ENCODE peak calls at places on chromosomes 16 and 17, in ten cellular contexts. One of them, this sample, is unnamed.

GRCh38 chr16:48172682-48173081 is 16.9 kb upstream of the ABCC12 start:
- DNase-seq in brain microvascular endothelial cell: no peak
- DNase-seq in GM23338: no peak
- DNase-seq in fibroblast of lung: no peak
- DNase-seq in body of pancreas: no peak
- DNase-seq in breast epithelium: no peak
- DNase-seq in HepG2: peak
- DNase-seq in OCI-LY7: no peak
- DNase-seq in tibial artery: no peak
- DNase-seq in heart left ventricle: no peak
- DNase-seq in this sample: no peak

GRCh38 chr17:9905902-9906301 is 831 bp upstream of the RCVRN start:
- DNase-seq in brain microvascular endothelial cell: no peak
- DNase-seq in GM23338: peak
- DNase-seq in fibroblast of lung: no peak
- DNase-seq in body of pancreas: peak
- DNase-seq in breast epithelium: no peak
- DNase-seq in HepG2: peak
- DNase-seq in OCI-LY7: peak
- DNase-seq in tibial artery: peak
- DNase-seq in heart left ventricle: no peak
- DNase-seq in this sample: no peak

GRCh38 chr16:2163211-2163881 is 7.8 kb downstream of the TRAF7 start:
- DNase-seq in brain microvascular endothelial cell: no peak
- DNase-seq in GM23338: no peak
- DNase-seq in fibroblast of lung: no peak
- DNase-seq in body of pancreas: no peak
- DNase-seq in breast epithelium: peak
- DNase-seq in HepG2: peak
- DNase-seq in OCI-LY7: no peak
- DNase-seq in tibial artery: no peak
- DNase-seq in heart left ventricle: no peak
- DNase-seq in this sample: peak

GRCh38 chr16:89315271-89315670 is 97.8 kb downstream of the ZNF778 start:
- DNase-seq in brain microvascular endothelial cell: no peak
- DNase-seq in GM23338: no peak
- DNase-seq in fibroblast of lung: no peak
- DNase-seq in body of pancreas: no peak
- DNase-seq in breast epithelium: no peak
- DNase-seq in HepG2: no peak
- DNase-seq in OCI-LY7: no peak
- DNase-seq in tibial artery: no peak
- DNase-seq in heart left ventricle: no peak
- DNase-seq in this sample: no peak

GRCh38 chr17:62051053-62051452 is 14.0 kb downstream of the MED13 start:
- DNase-seq in brain microvascular endothelial cell: no peak
- DNase-seq in GM23338: no peak
- DNase-seq in fibroblast of lung: no peak
- DNase-seq in body of pancreas: no peak
- DNase-seq in breast epithelium: no peak
- DNase-seq in HepG2: peak
- DNase-seq in OCI-LY7: no peak
- DNase-seq in tibial artery: no peak
- DNase-seq in heart left ventricle: no peak
- DNase-seq in this sample: no peak

GRCh38 chr17:17749921-17750320 is 68.7 kb downstream of the RAI1 start:
- DNase-seq in brain microvascular endothelial cell: peak
- DNase-seq in GM23338: peak
- DNase-seq in fibroblast of lung: peak
- DNase-seq in body of pancreas: peak
- DNase-seq in breast epithelium: no peak
- DNase-seq in HepG2: peak
- DNase-seq in OCI-LY7: peak
- DNase-seq in tibial artery: no peak
- DNase-seq in heart left ventricle: no peak
- DNase-seq in this sample: no peak

GRCh38 chr16:15483857-15484256 is 49.5 kb downstream of the BMERB1 start:
- DNase-seq in brain microvascular endothelial cell: no peak
- DNase-seq in GM23338: no peak
- DNase-seq in fibroblast of lung: no peak
- DNase-seq in body of pancreas: no peak
- DNase-seq in breast epithelium: no peak
- DNase-seq in HepG2: no peak
- DNase-seq in OCI-LY7: peak
- DNase-seq in tibial artery: no peak
- DNase-seq in heart left ventricle: no peak
- DNase-seq in this sample: no peak

GRCh38 chr17:28365487-28365886 is 488 bp upstream of the SEBOX start:
- DNase-seq in brain microvascular endothelial cell: no peak
- DNase-seq in GM23338: no peak
- DNase-seq in fibroblast of lung: no peak
- DNase-seq in body of pancreas: no peak
- DNase-seq in breast epithelium: no peak
- DNase-seq in HepG2: no peak
- DNase-seq in OCI-LY7: no peak
- DNase-seq in tibial artery: no peak
- DNase-seq in heart left ventricle: no peak
- DNase-seq in this sample: no peak

GRCh38 chr16:7313170-7313569 is 19.5 kb upstream of the RBFOX1 start:
- DNase-seq in brain microvascular endothelial cell: no peak
- DNase-seq in GM23338: peak
- DNase-seq in fibroblast of lung: no peak
- DNase-seq in body of pancreas: no peak
- DNase-seq in breast epithelium: no peak
- DNase-seq in HepG2: peak
- DNase-seq in OCI-LY7: peak
- DNase-seq in tibial artery: no peak
- DNase-seq in heart left ventricle: no peak
- DNase-seq in this sample: no peak

GRCh38 chr16:31305219-31305618 is 45.4 kb downstream of the ITGAM start:
- DNase-seq in brain microvascular endothelial cell: no peak
- DNase-seq in GM23338: no peak
- DNase-seq in fibroblast of lung: no peak
- DNase-seq in body of pancreas: no peak
- DNase-seq in breast epithelium: no peak
- DNase-seq in HepG2: no peak
- DNase-seq in OCI-LY7: no peak
- DNase-seq in tibial artery: no peak
- DNase-seq in heart left ventricle: no peak
- DNase-seq in this sample: no peak

GRCh38 chr17:33292981-33293867 is at the start of gene ASIC2:
- DNase-seq in brain microvascular endothelial cell: no peak
- DNase-seq in GM23338: peak
- DNase-seq in fibroblast of lung: no peak
- DNase-seq in body of pancreas: peak
- DNase-seq in breast epithelium: no peak
- DNase-seq in HepG2: no peak
- DNase-seq in OCI-LY7: no peak
- DNase-seq in tibial artery: peak
- DNase-seq in heart left ventricle: no peak
- DNase-seq in this sample: peak

GRCh38 chr17:80504671-80505413 is 28.4 kb upstream of the NPTX1 start:
- DNase-seq in brain microvascular endothelial cell: peak
- DNase-seq in GM23338: no peak
- DNase-seq in fibroblast of lung: no peak
- DNase-seq in body of pancreas: no peak
- DNase-seq in breast epithelium: no peak
- DNase-seq in HepG2: no peak
- DNase-seq in OCI-LY7: peak
- DNase-seq in tibial artery: no peak
- DNase-seq in heart left ventricle: no peak
- DNase-seq in this sample: no peak
- H3K27ac ChIP-seq in brain microvascular endothelial cell: peak
- H3K27ac ChIP-seq in GM23338: no peak
- H3K27ac ChIP-seq in fibroblast of lung: no peak
- H3K27ac ChIP-seq in body of pancreas: no peak
- H3K27ac ChIP-seq in breast epithelium: no peak
- H3K27ac ChIP-seq in HepG2: no peak
- H3K27ac ChIP-seq in OCI-LY7: no peak
- H3K27ac ChIP-seq in tibial artery: no peak
- H3K27ac ChIP-seq in heart left ventricle: no peak
- H3K27ac ChIP-seq in this sample: no peak

GRCh38 chr16:27918755-27919154 is 144.8 kb downstream of the GSG1L start:
- DNase-seq in brain microvascular endothelial cell: no peak
- DNase-seq in GM23338: peak
- DNase-seq in fibroblast of lung: no peak
- DNase-seq in body of pancreas: no peak
- DNase-seq in breast epithelium: no peak
- DNase-seq in HepG2: no peak
- DNase-seq in OCI-LY7: no peak
- DNase-seq in tibial artery: no peak
- DNase-seq in heart left ventricle: no peak
- DNase-seq in this sample: no peak

GRCh38 chr16:27917953-27918352 is 145.6 kb downstream of the GSG1L start:
- DNase-seq in brain microvascular endothelial cell: no peak
- DNase-seq in GM23338: no peak
- DNase-seq in fibroblast of lung: no peak
- DNase-seq in body of pancreas: no peak
- DNase-seq in breast epithelium: no peak
- DNase-seq in HepG2: no peak
- DNase-seq in OCI-LY7: no peak
- DNase-seq in tibial artery: no peak
- DNase-seq in heart left ventricle: no peak
- DNase-seq in this sample: no peak

GRCh38 chr16:27922433-27922832 is 141.1 kb downstream of the GSG1L start:
- DNase-seq in brain microvascular endothelial cell: no peak
- DNase-seq in GM23338: peak
- DNase-seq in fibroblast of lung: no peak
- DNase-seq in body of pancreas: no peak
- DNase-seq in breast epithelium: no peak
- DNase-seq in HepG2: no peak
- DNase-seq in OCI-LY7: no peak
- DNase-seq in tibial artery: no peak
- DNase-seq in heart left ventricle: no peak
- DNase-seq in this sample: no peak

GRCh38 chr16:27921134-27921533 is 142.4 kb downstream of the GSG1L start:
- DNase-seq in brain microvascular endothelial cell: no peak
- DNase-seq in GM23338: peak
- DNase-seq in fibroblast of lung: no peak
- DNase-seq in body of pancreas: no peak
- DNase-seq in breast epithelium: no peak
- DNase-seq in HepG2: no peak
- DNase-seq in OCI-LY7: no peak
- DNase-seq in tibial artery: no peak
- DNase-seq in heart left ventricle: no peak
- DNase-seq in this sample: no peak

DNA sequence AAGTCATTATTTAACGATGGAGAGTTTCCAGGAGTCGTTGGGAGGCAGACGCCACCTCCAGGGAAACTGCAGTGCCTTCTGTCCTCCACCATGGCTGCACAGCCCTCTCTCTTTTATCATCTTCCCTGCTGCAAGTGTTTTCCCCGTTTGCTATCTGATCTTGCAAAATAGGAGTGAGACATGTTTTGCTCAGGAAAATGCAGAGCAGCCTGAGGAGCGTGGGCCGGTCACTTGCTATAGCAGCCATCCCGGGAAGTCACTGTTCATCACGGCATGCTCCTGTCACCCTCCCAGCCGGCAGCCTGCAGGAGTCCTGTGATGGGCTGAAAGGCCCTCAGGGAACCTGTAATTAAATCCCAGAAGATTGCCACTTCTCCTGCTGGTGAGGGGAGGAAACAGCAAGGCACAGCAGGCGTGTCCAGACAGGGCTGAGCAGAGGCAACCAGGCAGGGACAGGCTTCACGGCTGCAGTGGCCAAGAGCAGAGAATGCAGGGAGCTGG is 143.1 kb downstream of the GSG1L start:
- DNase-seq in brain microvascular endothelial cell: no peak
- DNase-seq in GM23338: peak
- DNase-seq in fibroblast of lung: no peak
- DNase-seq in body of pancreas: no peak
- DNase-seq in breast epithelium: no peak
- DNase-seq in HepG2: peak
- DNase-seq in OCI-LY7: no peak
- DNase-seq in tibial artery: no peak
- DNase-seq in heart left ventricle: no peak
- DNase-seq in this sample: no peak
- TF ChIP-seq CTCF in brain microvascular endothelial cell: peak
- TF ChIP-seq CTCF in GM23338: peak
- TF ChIP-seq CTCF in fibroblast of lung: peak
- TF ChIP-seq CTCF in body of pancreas: no peak
- TF ChIP-seq CTCF in breast epithelium: peak
- TF ChIP-seq CTCF in HepG2: peak
- TF ChIP-seq CTCF in OCI-LY7: no peak
- TF ChIP-seq CTCF in tibial artery: no peak
- TF ChIP-seq CTCF in heart left ventricle: no peak
- TF ChIP-seq CTCF in this sample: no peak

GRCh38 chr17:50924800-50925199 is 58.6 kb upstream of the TOB1 start:
- DNase-seq in brain microvascular endothelial cell: no peak
- DNase-seq in GM23338: no peak
- DNase-seq in fibroblast of lung: no peak
- DNase-seq in body of pancreas: peak
- DNase-seq in breast epithelium: no peak
- DNase-seq in HepG2: no peak
- DNase-seq in OCI-LY7: no peak
- DNase-seq in tibial artery: no peak
- DNase-seq in heart left ventricle: no peak
- DNase-seq in this sample: no peak
- H3K27ac ChIP-seq in brain microvascular endothelial cell: no peak
- H3K27ac ChIP-seq in GM23338: no peak
- H3K27ac ChIP-seq in fibroblast of lung: no peak
- H3K27ac ChIP-seq in body of pancreas: no peak
- H3K27ac ChIP-seq in breast epithelium: no peak
- H3K27ac ChIP-seq in HepG2: no peak
- H3K27ac ChIP-seq in OCI-LY7: no peak
- H3K27ac ChIP-seq in tibial artery: no peak
- H3K27ac ChIP-seq in heart left ventricle: no peak
- H3K27ac ChIP-seq in this sample: peak

DNA sequence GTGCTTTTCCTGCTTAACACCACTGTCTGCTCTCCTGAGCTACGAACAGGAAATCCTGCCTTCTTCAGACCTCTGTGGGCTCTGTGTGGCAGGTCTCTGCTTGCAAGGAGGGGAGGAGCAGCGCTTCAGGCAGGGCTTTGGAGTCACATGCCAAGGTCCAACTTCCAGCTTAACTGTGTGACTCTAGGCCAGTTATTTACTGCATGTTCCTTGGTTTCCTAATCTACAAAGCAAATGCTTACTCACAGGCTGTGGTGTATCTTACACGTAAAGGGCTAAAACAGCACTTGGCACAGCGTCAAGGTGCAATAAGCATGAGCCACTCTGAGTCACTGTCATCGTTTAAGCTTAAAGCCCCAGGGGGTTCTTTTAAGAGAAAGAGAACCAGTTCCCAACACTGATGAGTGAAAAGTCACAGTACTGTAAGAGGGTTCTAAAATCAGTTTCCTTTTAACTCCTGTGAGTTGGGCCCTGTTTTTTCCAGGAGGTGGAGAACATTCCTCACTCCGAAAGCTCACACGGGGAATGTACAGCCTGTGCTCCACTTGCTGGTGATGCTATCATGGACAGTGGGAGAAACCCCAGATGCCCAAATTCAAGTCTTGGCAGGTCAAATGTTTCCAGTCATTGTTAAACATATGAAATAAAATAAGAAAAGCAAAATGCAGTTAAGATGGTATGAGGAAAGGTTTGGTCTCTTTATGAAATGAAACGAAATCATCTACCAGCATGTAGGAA is 54.1 kb upstream of the BCAR1 start:
- DNase-seq in brain microvascular endothelial cell: peak
- DNase-seq in GM23338: no peak
- DNase-seq in fibroblast of lung: peak
- DNase-seq in body of pancreas: peak
- DNase-seq in breast epithelium: peak
- DNase-seq in HepG2: peak
- DNase-seq in OCI-LY7: no peak
- DNase-seq in tibial artery: peak
- DNase-seq in heart left ventricle: peak
- DNase-seq in this sample: peak
- TF ChIP-seq CTCF in brain microvascular endothelial cell: no peak
- TF ChIP-seq CTCF in GM23338: no peak
- TF ChIP-seq CTCF in fibroblast of lung: no peak
- TF ChIP-seq CTCF in body of pancreas: no peak
- TF ChIP-seq CTCF in breast epithelium: no peak
- TF ChIP-seq CTCF in HepG2: no peak
- TF ChIP-seq CTCF in OCI-LY7: no peak
- TF ChIP-seq CTCF in tibial artery: no peak
- TF ChIP-seq CTCF in heart left ventricle: no peak
- TF ChIP-seq CTCF in this sample: peak